ENCODE peak calls at places on chromosomes 5 and 9, in nine cellular contexts. E is body of pancreas, K is PC-3, L is tibial artery, B is endothelial cell of umbilical vein, U is lung, A is suprapubic skin, F is spleen, J is esophagus squamous epithelium. R is an unnamed sample. For H3K4me1, the result is how much of the 10 kb centered on the place peaks cover.

GRCh38 chr9:128689293-128689770 is 310 bp downstream of the SET start:
- DNase-seq in E (peak), K (no peak), L (peak), B (no peak), U (peak), A (no peak), F (no peak), J (no peak), R (no peak)

GRCh38 chr5:99019812-99020697 is 91.2 kb upstream of the CHD1 start:
- DNase-seq in E (no peak), K (peak), L (no peak), B (peak), U (no peak), A (no peak), F (no peak), J (no peak), R (no peak)

GRCh38 chr5:136249678-136250266 is 56.8 kb upstream of the SMIM32 start:
- DNase-seq in E (peak), K (peak), L (no peak), B (peak), U (peak), A (no peak), F (no peak), J (no peak), R (peak)

GRCh38 chr5:174091006-174091578 is 45.6 kb downstream of the NSG2 start:
- DNase-seq in E (no peak), K (no peak), L (no peak), B (no peak), U (no peak), A (no peak), F (no peak), J (no peak), R (no peak)

GRCh38 chr5:127585661-127586060 is 63.2 kb upstream of the CTXN3 start:
- DNase-seq in E (no peak), K (no peak), L (no peak), B (no peak), U (no peak), A (no peak), F (no peak), J (no peak), R (peak)

GRCh38 chr9:120926397-120926928 is at the start of gene TRAF1:
- DNase-seq in E (peak), K (no peak), L (peak), B (no peak), U (no peak), A (no peak), F (peak), J (no peak), R (peak)

GRCh38 chr5:111747336-111747735 is 9.7 kb downstream of the NREP start:
- DNase-seq in E (no peak), K (peak), L (no peak), B (peak), U (no peak), A (no peak), F (no peak), J (no peak), R (no peak)

GRCh38 chr9:108444400-108445358 is 411.1 kb downstream of the ACTL7B start:
- DNase-seq in E (peak), K (peak), L (no peak), B (peak), U (no peak), A (no peak), F (no peak), J (no peak), R (no peak)

GRCh38 chr9:129416831-129417604 is 203.9 kb downstream of the C9orf50 start:
- DNase-seq in E (no peak), K (no peak), L (no peak), B (no peak), U (no peak), A (no peak), F (no peak), J (no peak), R (peak)

DNA sequence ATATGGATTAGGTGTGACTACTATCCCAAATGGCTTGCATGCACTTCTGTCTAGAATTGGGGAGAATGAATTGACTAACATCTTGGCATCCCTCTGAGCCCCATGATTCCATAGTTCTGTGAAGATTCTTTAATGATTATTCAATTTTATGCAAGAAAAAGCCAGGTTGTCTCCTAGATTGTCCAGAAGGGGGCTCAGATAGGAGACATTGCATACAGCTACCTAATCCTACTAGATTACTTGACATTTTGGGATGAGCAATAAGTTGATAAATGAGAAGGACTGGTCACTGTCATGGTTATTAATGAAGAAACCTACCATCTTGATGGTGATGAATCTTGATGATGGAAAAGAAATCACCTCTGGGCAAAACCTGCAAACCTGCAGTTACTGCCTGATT is 117.0 kb downstream of the CARTPT start:
- DNase-seq in E (no peak), K (peak), L (no peak), B (peak), U (no peak), A (no peak), F (no peak), J (no peak), R (no peak)
- TF ChIP-seq CTCF in E (no peak), K (peak), L (no peak), B (no peak), U (no peak), A (no peak), F (no peak), J (no peak), R (peak)

GRCh38 chr9:2970864-2971263 is 127.0 kb upstream of the PUM3 start:
- DNase-seq in E (no peak), K (no peak), L (no peak), B (no peak), U (no peak), A (no peak), F (no peak), J (no peak), R (no peak)
- H3K4me1 ChIP-seq in E (under half), K (under half), L (under half), B (under half), U (under half), A (under half), F (under half), J (under half), R (under half)

GRCh38 chr9:130932220-130933069 is 6.6 kb downstream of the FIBCD1 start:
- DNase-seq in E (no peak), K (peak), L (no peak), B (no peak), U (peak), A (no peak), F (no peak), J (no peak), R (no peak)
- TF ChIP-seq CTCF in E (no peak), K (peak), L (no peak), B (no peak), U (no peak), A (no peak), F (no peak), J (no peak), R (no peak)

GRCh38 chr5:141641634-141642278 is 5.0 kb downstream of the RELL2 start:
- DNase-seq in E (no peak), K (peak), L (no peak), B (peak), U (no peak), A (no peak), F (no peak), J (no peak), R (no peak)

GRCh38 chr5:141640698-141641097 is 3.9 kb downstream of the RELL2 start:
- DNase-seq in E (no peak), K (no peak), L (no peak), B (no peak), U (no peak), A (no peak), F (no peak), J (no peak), R (no peak)

GRCh38 chr5:141639357-141640050 is 2.7 kb downstream of the RELL2 start:
- DNase-seq in E (no peak), K (no peak), L (no peak), B (no peak), U (no peak), A (no peak), F (no peak), J (no peak), R (no peak)

GRCh38 chr5:141638771-141639170 is 2.0 kb downstream of the RELL2 start:
- DNase-seq in E (no peak), K (peak), L (no peak), B (no peak), U (no peak), A (no peak), F (no peak), J (no peak), R (no peak)

GRCh38 chr5:141640051-141640415 is 3.2 kb downstream of the RELL2 start:
- DNase-seq in E (no peak), K (no peak), L (no peak), B (no peak), U (no peak), A (no peak), F (no peak), J (no peak), R (no peak)
- H3K4me1 ChIP-seq in E (under half), K (under half), L (under half), B (under half), U (under half), A (under half), F (under half), J (under half), R (under half)

GRCh38 chr5:132265336-132266030 is 8.0 kb downstream of the PDLIM4 start:
- DNase-seq in E (peak), K (peak), L (peak), B (peak), U (peak), A (no peak), F (peak), J (no peak), R (no peak)
- TF ChIP-seq CTCF in E (no peak), K (peak), L (no peak), B (no peak), U (no peak), A (no peak), F (no peak), J (no peak), R (no peak)

GRCh38 chr5:160699301-160699700 is 152.7 kb downstream of the ATP10B start:
- DNase-seq in E (no peak), K (no peak), L (no peak), B (no peak), U (no peak), A (no peak), F (no peak), J (no peak), R (no peak)

GRCh38 chr5:160702323-160702722 is 149.7 kb downstream of the ATP10B start:
- DNase-seq in E (no peak), K (no peak), L (no peak), B (no peak), U (no peak), A (no peak), F (no peak), J (no peak), R (no peak)

GRCh38 chr5:160703547-160704189 is 148.3 kb downstream of the ATP10B start:
- DNase-seq in E (no peak), K (no peak), L (no peak), B (no peak), U (no peak), A (no peak), F (no peak), J (no peak), R (no peak)

GRCh38 chr5:160702856-160703453 is 149.1 kb downstream of the ATP10B start:
- DNase-seq in E (no peak), K (no peak), L (no peak), B (no peak), U (no peak), A (no peak), F (no peak), J (no peak), R (no peak)

DNA sequence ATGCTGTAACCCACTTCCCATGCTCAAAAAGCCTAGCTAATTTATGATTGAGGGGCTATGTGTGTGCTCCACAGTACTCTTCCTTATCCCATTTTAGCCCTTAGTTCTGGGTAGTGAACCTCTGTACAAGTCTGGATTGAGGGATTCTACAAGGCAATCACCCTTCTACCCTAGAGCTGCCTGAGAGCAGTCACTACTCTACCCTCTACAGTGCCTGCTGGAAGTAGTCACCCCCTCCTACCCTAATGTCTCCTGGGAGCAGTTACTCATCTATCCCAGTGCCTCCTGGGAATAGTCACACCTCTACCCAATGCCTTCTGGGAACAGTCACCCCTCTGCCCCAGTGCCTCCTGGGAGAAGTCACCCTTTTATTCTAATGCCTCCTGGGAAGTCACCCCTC is 150.6 kb downstream of the ATP10B start:
- DNase-seq in E (no peak), K (no peak), L (no peak), B (no peak), U (no peak), A (no peak), F (no peak), J (no peak), R (no peak)
- H3K4me1 ChIP-seq in E (under half), K (under half), L (under half), B (under half), U (under half), A (under half), F (under half), J (under half), R (under half)

DNA sequence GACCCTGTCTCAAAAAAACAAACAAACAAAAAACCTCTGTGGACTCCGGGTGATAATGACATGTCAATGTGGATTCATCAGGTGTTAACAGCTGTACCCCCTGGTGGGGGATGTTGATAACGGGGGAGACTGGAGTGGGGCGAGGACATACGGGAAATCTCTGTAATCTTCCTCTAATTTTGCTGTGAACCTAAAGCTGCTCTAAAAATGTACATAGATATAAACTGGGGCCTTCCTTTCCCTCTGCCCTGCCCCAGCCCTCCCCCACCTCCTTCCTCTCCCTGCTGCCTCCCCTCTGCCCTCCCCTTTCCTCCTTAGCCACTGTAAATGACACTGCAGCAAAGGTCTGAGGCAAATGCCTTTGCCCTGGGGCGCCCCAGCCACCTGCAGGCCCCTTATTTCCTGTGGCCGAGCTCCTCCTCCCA is 1.4 kb upstream of the CEL start:
- DNase-seq in E (no peak), K (no peak), L (no peak), B (no peak), U (no peak), A (no peak), F (no peak), J (no peak), R (peak)
- TF ChIP-seq CTCF in E (no peak), K (no peak), L (no peak), B (no peak), U (no peak), A (no peak), F (no peak), J (no peak), R (no peak)